ENCODE peak calls at places on chromosomes 1 and 21, in four cellular contexts. W, U, L and D are unnamed samples.
A peak's percentile ranks its signal among the peaks of the same experiment; 100 is the strongest.

GRCh38 chr1:171739646-171740045 is 2.2 kb downstream of the VAMP4 start:
- DNase-seq in W (peak; percentile 53), U (no peak), L (peak; percentile 53), D (no peak)

GRCh38 chr1:198754670-198755069 is 115.8 kb downstream of the PTPRC start:
- DNase-seq in W (no peak), U (no peak), L (no peak), D (no peak)

GRCh38 chr1:31376374-31377134 is 3.7 kb upstream of the FABP3 start:
- DNase-seq in W (peak; percentile 98), U (no peak), L (peak; percentile 51), D (peak; percentile 89)

GRCh38 chr1:3541465-3541864 is 69.8 kb downstream of the MEGF6 start:
- DNase-seq in W (no peak), U (peak; percentile 39), L (no peak), D (no peak)

GRCh38 chr1:56433056-56433577 is 146.2 kb downstream of the PLPP3 start:
- DNase-seq in W (no peak), U (no peak), L (no peak), D (no peak)

GRCh38 chr1:163248064-163248463 is 45.3 kb upstream of the RGS5 start:
- DNase-seq in W (no peak), U (no peak), L (no peak), D (no peak)

GRCh38 chr1:159056069-159056698 is 20.4 kb downstream of the AIM2 start:
- DNase-seq in W (no peak), U (no peak), L (no peak), D (no peak)

GRCh38 chr1:85911742-85912141 is 203.5 kb upstream of the ZNHIT6 start:
- DNase-seq in W (peak; percentile 4), U (no peak), L (peak; percentile 9), D (no peak)

GRCh38 chr1:198333744-198334143 is 176.9 kb downstream of the NEK7 start:
- DNase-seq in W (peak; percentile 67), U (no peak), L (no peak), D (no peak)

GRCh38 chr1:172378109-172378755 is 42.3 kb upstream of the C1orf105 start:
- DNase-seq in W (no peak), U (no peak), L (no peak), D (no peak)

GRCh38 chr1:155078496-155079209 is at the start of gene EFNA3:
- DNase-seq in W (peak; percentile 42), U (peak; percentile 73), L (peak; percentile 65), D (no peak)

GRCh38 chr1:87239997-87240396 is 88.7 kb upstream of the LMO4 start:
- DNase-seq in W (no peak), U (no peak), L (no peak), D (no peak)

GRCh38 chr1:11399250-11399649 is 79.7 kb upstream of the DISP3 start:
- DNase-seq in W (no peak), U (no peak), L (no peak), D (no peak)

GRCh38 chr21:14275806-14276205 is 59.8 kb downstream of the RBM11 start:
- DNase-seq in W (no peak), U (no peak), L (no peak), D (no peak)

GRCh38 chr1:32447469-32448185 is 17.2 kb upstream of the ZBTB8B start:
- DNase-seq in W (peak; percentile 74), U (no peak), L (no peak), D (peak; percentile 27)

GRCh38 chr1:229884765-229885164 is 182.3 kb upstream of the GALNT2 start:
- DNase-seq in W (no peak), U (no peak), L (no peak), D (no peak)

GRCh38 chr1:27336756-27337155 is 5.1 kb upstream of the SYTL1 start:
- DNase-seq in W (no peak), U (no peak), L (no peak), D (no peak)

GRCh38 chr1:207959141-207959825 is 48.4 kb upstream of the CD34 start:
- DNase-seq in W (peak; percentile 38), U (no peak), L (peak; percentile 63), D (no peak)

GRCh38 chr1:78834201-78834741 is 172.3 kb downstream of the ADGRL4 start:
- DNase-seq in W (no peak), U (no peak), L (no peak), D (no peak)

GRCh38 chr1:78836736-78837135 is 169.8 kb downstream of the ADGRL4 start:
- DNase-seq in W (no peak), U (no peak), L (peak; percentile 13), D (no peak)

GRCh38 chr1:78833491-78833890 is 173.0 kb downstream of the ADGRL4 start:
- DNase-seq in W (peak; percentile 78), U (no peak), L (peak; percentile 93), D (no peak)

GRCh38 chr1:78830321-78830720 is 176.2 kb downstream of the ADGRL4 start:
- DNase-seq in W (no peak), U (no peak), L (no peak), D (no peak)

DNA sequence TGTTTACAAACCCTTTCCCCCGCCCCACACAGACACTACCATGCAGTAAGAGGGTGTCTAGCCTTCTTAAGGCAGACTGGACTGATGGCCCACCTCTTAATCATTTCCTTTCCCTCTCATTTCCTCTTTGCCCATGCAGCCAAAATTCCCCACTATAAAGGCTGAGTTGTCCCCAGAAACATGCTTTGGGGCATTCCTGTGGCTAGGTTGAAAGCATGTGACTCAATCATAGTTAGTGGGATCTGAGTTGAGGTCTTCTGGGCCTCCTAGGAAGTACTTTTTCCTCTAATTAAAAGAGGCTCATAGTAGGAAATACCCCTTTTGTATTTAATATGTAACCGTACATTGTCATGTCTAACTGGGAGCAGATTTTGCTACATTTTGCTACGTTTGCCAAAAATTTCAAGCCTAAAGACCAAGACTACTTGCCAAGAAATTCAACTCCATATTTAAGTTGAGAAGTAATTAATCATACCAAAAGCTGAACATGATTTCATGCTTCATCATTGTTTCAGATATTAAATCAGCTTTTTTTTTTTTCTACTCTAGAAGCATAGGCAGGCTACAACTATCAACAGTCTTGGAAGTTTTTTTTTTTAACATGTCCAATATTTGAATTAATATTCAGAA is 174.7 kb downstream of the ADGRL4 start:
- DNase-seq in W (peak; percentile 96), U (peak; percentile 6), L (peak; percentile 78), D (peak; percentile 59)
- H3K27ac ChIP-seq in W (no peak overlapping the region), U (no peak overlapping the region), L (peak overlapping the region; percentile 94), D (no peak overlapping the region)

GRCh38 chr1:201511396-201511795 is 4.5 kb upstream of the CSRP1 start:
- DNase-seq in W (no peak), U (no peak), L (no peak), D (no peak)
- H3K27ac ChIP-seq in W (no peak overlapping the region), U (no peak overlapping the region), L (no peak overlapping the region), D (no peak overlapping the region)

DNA sequence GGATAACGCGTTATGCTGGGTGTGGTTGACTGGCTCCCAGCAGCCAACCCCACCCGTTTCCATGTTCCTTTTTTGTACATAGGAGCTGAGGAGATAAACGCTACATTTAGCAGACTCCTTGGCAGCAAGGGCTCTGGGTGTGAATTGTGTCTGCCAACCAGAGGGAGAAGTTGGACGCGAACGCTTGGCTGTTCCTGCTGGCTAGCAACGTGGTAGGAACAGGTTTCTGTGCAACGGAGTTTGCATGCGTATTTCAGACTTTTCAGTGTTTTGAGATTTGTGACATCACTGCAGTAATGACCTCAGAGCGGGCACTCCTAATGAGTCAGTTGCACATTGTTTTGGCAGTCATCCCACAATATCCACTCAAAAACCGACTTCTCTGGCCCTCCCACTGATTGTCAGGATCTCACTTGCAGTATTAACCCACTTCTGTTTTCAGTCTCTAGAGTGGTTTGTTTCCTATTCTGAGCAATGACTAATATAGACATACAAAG is 98.7 kb upstream of the RGS1 start:
- DNase-seq in W (peak; percentile 69), U (peak; percentile 14), L (peak; percentile 49), D (no peak)
- H3K27ac ChIP-seq in W (no peak overlapping the region), U (no peak overlapping the region), L (no peak overlapping the region), D (no peak overlapping the region)

DNA sequence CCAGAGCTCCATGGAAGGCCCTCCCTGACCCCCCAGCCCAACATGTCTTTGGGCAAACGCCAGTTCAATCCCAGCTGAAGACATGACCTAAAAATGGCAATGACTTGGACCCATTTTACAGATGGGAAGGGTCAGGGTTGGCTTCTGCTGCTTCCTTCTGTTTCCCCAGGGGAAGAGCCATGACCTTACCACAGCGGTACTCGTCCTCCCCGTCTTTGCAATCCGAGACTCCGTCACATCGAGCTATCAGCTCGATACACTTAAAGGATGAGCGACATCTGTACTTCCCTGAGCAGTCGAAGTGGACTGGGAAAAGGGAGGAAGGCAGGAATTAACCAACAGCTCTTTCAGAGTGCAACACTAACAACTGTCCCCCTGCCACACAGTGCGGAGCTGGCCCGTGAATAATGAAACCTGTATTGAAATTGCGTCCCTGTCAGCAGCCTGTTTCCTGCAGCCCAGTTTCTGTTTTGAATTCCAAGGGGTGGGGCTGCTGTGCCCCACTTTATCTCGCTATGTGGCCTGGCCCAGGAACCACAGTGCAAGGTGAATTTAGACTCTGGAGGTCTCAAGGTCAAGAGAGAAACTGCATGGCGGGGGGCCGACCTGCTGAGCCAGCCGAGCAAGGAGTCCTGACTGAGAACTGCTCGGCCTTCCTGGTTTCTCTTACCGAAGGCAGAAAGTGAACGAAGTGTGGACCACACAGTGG is 7.0 kb downstream of the TMPRSS3 start:
- DNase-seq in W (no peak), U (no peak), L (no peak), D (no peak)
- H3K27ac ChIP-seq in W (no peak overlapping the region), U (peak overlapping the region; percentile 70), L (no peak overlapping the region), D (no peak overlapping the region)

DNA sequence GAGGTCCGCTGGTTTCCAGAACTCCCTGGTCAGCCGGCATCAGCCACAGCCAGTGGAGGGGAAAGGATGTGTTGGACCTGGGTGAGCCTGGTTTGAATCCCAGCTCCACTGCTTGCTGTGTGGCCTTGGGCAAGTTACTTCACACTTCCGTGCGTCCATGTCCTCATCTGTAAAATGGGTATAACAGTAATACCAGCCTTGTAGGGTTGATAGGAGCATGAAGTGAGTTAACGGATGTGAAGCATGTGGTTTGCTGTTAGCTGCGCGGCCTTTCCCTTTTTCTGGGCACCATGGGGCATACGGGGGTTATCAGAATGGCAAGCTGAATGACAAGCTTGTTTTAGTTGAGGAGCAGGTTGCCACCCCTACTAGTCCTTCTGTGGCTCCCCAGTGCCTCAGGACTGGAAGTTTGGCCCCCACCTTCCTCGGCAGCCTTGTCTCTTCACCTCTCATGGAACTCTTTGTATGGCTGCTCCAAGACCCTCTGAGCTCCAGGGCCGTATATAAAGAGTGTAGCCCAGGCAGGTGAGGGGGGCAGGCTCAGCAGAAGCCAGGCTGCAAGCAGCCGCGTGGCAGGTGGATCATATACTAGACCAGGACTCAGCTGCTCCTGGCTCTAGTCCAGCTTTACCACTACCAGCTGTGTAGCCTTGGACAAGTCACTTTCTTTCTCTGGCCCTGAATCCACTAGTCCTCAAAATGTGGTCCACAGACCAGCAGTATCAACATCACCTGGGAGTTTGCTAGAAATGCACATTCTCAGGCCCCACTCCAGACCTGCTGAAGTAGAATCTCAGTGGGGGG is 95.4 kb downstream of the LACTBL1 start:
- DNase-seq in W (no peak), U (no peak), L (no peak), D (no peak)
- H3K27ac ChIP-seq in W (no peak overlapping the region), U (no peak overlapping the region), L (no peak overlapping the region), D (no peak overlapping the region)